ENCODE peak calls at places on chromosome 4, in seven cellular contexts. One of them, this sample, is unnamed.

GRCh38 chr4:77074961-77075855 is 581 bp downstream of the CCNI start:
- DNase-seq in astrocyte of the spinal cord: peak
- DNase-seq in choroid plexus epithelial cell: peak
- DNase-seq in right lobe of liver: peak
- DNase-seq in testis: peak
- DNase-seq in cardiac muscle cell: peak
- DNase-seq in heart right ventricle: peak
- DNase-seq in this sample: peak

GRCh38 chr4:142440093-142440492 is 406.0 kb downstream of the INPP4B start:
- DNase-seq in heart right ventricle: no peak
- DNase-seq in astrocyte of the spinal cord: no peak
- DNase-seq in right lobe of liver: no peak
- DNase-seq in testis: no peak
- DNase-seq in cardiac muscle cell: no peak
- DNase-seq in choroid plexus epithelial cell: peak
- DNase-seq in this sample: no peak

GRCh38 chr4:172654482-172654881 is 514.1 kb upstream of the GALNT7 start:
- DNase-seq in testis: no peak
- DNase-seq in cardiac muscle cell: no peak
- DNase-seq in right lobe of liver: no peak
- DNase-seq in astrocyte of the spinal cord: no peak
- DNase-seq in heart right ventricle: no peak
- DNase-seq in choroid plexus epithelial cell: no peak
- DNase-seq in this sample: no peak

GRCh38 chr4:116668190-116668589 is 417.2 kb downstream of the TRAM1L1 start:
- DNase-seq in testis: no peak
- DNase-seq in right lobe of liver: no peak
- DNase-seq in choroid plexus epithelial cell: no peak
- DNase-seq in heart right ventricle: no peak
- DNase-seq in cardiac muscle cell: no peak
- DNase-seq in astrocyte of the spinal cord: no peak
- DNase-seq in this sample: no peak

GRCh38 chr4:154205471-154205870 is 286.1 kb downstream of the DCHS2 start:
- DNase-seq in cardiac muscle cell: no peak
- DNase-seq in testis: no peak
- DNase-seq in heart right ventricle: no peak
- DNase-seq in right lobe of liver: no peak
- DNase-seq in astrocyte of the spinal cord: peak
- DNase-seq in choroid plexus epithelial cell: peak
- DNase-seq in this sample: peak

GRCh38 chr4:140049024-140049923 is 104.7 kb downstream of the MAML3 start:
- DNase-seq in astrocyte of the spinal cord: peak
- DNase-seq in heart right ventricle: peak
- DNase-seq in choroid plexus epithelial cell: peak
- DNase-seq in testis: peak
- DNase-seq in right lobe of liver: peak
- DNase-seq in cardiac muscle cell: peak
- DNase-seq in this sample: peak

GRCh38 chr4:65126200-65126599 is 544.1 kb downstream of the EPHA5 start:
- DNase-seq in testis: no peak
- DNase-seq in choroid plexus epithelial cell: no peak
- DNase-seq in heart right ventricle: no peak
- DNase-seq in cardiac muscle cell: no peak
- DNase-seq in right lobe of liver: no peak
- DNase-seq in astrocyte of the spinal cord: no peak
- DNase-seq in this sample: no peak

GRCh38 chr4:154041595-154042086 is 252.8 kb upstream of the SFRP2 start:
- DNase-seq in testis: no peak
- DNase-seq in choroid plexus epithelial cell: no peak
- DNase-seq in astrocyte of the spinal cord: no peak
- DNase-seq in cardiac muscle cell: no peak
- DNase-seq in heart right ventricle: no peak
- DNase-seq in right lobe of liver: no peak
- DNase-seq in this sample: no peak

GRCh38 chr4:66887061-66887460 is 658.2 kb downstream of the CENPC start:
- DNase-seq in right lobe of liver: no peak
- DNase-seq in astrocyte of the spinal cord: no peak
- DNase-seq in choroid plexus epithelial cell: no peak
- DNase-seq in heart right ventricle: no peak
- DNase-seq in testis: no peak
- DNase-seq in cardiac muscle cell: no peak
- DNase-seq in this sample: no peak

GRCh38 chr4:69054578-69055200 is 41.6 kb upstream of the UGT2B7 start:
- DNase-seq in cardiac muscle cell: no peak
- DNase-seq in astrocyte of the spinal cord: peak
- DNase-seq in choroid plexus epithelial cell: peak
- DNase-seq in heart right ventricle: no peak
- DNase-seq in testis: no peak
- DNase-seq in right lobe of liver: no peak
- DNase-seq in this sample: peak

GRCh38 chr4:120850048-120850599 is 72.4 kb downstream of the PRDM5 start:
- DNase-seq in cardiac muscle cell: no peak
- DNase-seq in heart right ventricle: no peak
- DNase-seq in testis: no peak
- DNase-seq in right lobe of liver: no peak
- DNase-seq in astrocyte of the spinal cord: peak
- DNase-seq in choroid plexus epithelial cell: peak
- DNase-seq in this sample: no peak

GRCh38 chr4:24160358-24160757 is 270.5 kb upstream of the PPARGC1A start:
- DNase-seq in astrocyte of the spinal cord: no peak
- DNase-seq in testis: no peak
- DNase-seq in heart right ventricle: no peak
- DNase-seq in cardiac muscle cell: peak
- DNase-seq in choroid plexus epithelial cell: no peak
- DNase-seq in right lobe of liver: no peak
- DNase-seq in this sample: peak

GRCh38 chr4:10623241-10623640 is 61.3 kb downstream of the CLNK start:
- DNase-seq in right lobe of liver: no peak
- DNase-seq in heart right ventricle: no peak
- DNase-seq in cardiac muscle cell: no peak
- DNase-seq in choroid plexus epithelial cell: peak
- DNase-seq in testis: no peak
- DNase-seq in astrocyte of the spinal cord: peak
- DNase-seq in this sample: peak

GRCh38 chr4:74330295-74330750 is 22.1 kb downstream of the EPGN start:
- DNase-seq in choroid plexus epithelial cell: peak
- DNase-seq in testis: no peak
- DNase-seq in heart right ventricle: no peak
- DNase-seq in astrocyte of the spinal cord: no peak
- DNase-seq in cardiac muscle cell: no peak
- DNase-seq in right lobe of liver: no peak
- DNase-seq in this sample: no peak

GRCh38 chr4:138297743-138298405 is 55.7 kb upstream of the SLC7A11 start:
- DNase-seq in astrocyte of the spinal cord: peak
- DNase-seq in right lobe of liver: no peak
- DNase-seq in choroid plexus epithelial cell: no peak
- DNase-seq in heart right ventricle: no peak
- DNase-seq in testis: no peak
- DNase-seq in cardiac muscle cell: no peak
- DNase-seq in this sample: no peak

GRCh38 chr4:141180991-141181760 is 39.5 kb upstream of the ZNF330 start:
- DNase-seq in astrocyte of the spinal cord: no peak
- DNase-seq in choroid plexus epithelial cell: no peak
- DNase-seq in testis: no peak
- DNase-seq in heart right ventricle: no peak
- DNase-seq in right lobe of liver: no peak
- DNase-seq in cardiac muscle cell: no peak
- DNase-seq in this sample: peak

GRCh38 chr4:71765837-71766236 is 18.0 kb downstream of the GC start:
- DNase-seq in right lobe of liver: no peak
- DNase-seq in cardiac muscle cell: no peak
- DNase-seq in testis: no peak
- DNase-seq in choroid plexus epithelial cell: no peak
- DNase-seq in astrocyte of the spinal cord: no peak
- DNase-seq in heart right ventricle: no peak
- DNase-seq in this sample: peak

GRCh38 chr4:55395529-55396304 is at the start of gene TMEM165:
- DNase-seq in cardiac muscle cell: peak
- DNase-seq in right lobe of liver: peak
- DNase-seq in choroid plexus epithelial cell: peak
- DNase-seq in astrocyte of the spinal cord: peak
- DNase-seq in testis: peak
- DNase-seq in heart right ventricle: peak
- DNase-seq in this sample: peak

GRCh38 chr4:40662962-40663604 is 33.4 kb upstream of the RBM47 start:
- DNase-seq in right lobe of liver: peak
- DNase-seq in cardiac muscle cell: no peak
- DNase-seq in testis: no peak
- DNase-seq in astrocyte of the spinal cord: peak
- DNase-seq in choroid plexus epithelial cell: peak
- DNase-seq in heart right ventricle: no peak
- DNase-seq in this sample: peak

GRCh38 chr4:8199594-8200301 is 658 bp downstream of the SH3TC1 start:
- DNase-seq in right lobe of liver: peak
- DNase-seq in heart right ventricle: no peak
- DNase-seq in cardiac muscle cell: no peak
- DNase-seq in choroid plexus epithelial cell: no peak
- DNase-seq in testis: no peak
- DNase-seq in astrocyte of the spinal cord: no peak
- DNase-seq in this sample: no peak
- H3K4me3 ChIP-seq in right lobe of liver: peak
- H3K4me3 ChIP-seq in heart right ventricle: peak
- H3K4me3 ChIP-seq in cardiac muscle cell: no peak
- H3K4me3 ChIP-seq in choroid plexus epithelial cell: peak
- H3K4me3 ChIP-seq in testis: peak
- H3K4me3 ChIP-seq in astrocyte of the spinal cord: no peak
- H3K4me3 ChIP-seq in this sample: peak

GRCh38 chr4:92198711-92199110 is 105.1 kb upstream of the GRID2 start:
- DNase-seq in heart right ventricle: no peak
- DNase-seq in cardiac muscle cell: no peak
- DNase-seq in astrocyte of the spinal cord: peak
- DNase-seq in testis: no peak
- DNase-seq in choroid plexus epithelial cell: peak
- DNase-seq in right lobe of liver: no peak
- DNase-seq in this sample: peak

DNA sequence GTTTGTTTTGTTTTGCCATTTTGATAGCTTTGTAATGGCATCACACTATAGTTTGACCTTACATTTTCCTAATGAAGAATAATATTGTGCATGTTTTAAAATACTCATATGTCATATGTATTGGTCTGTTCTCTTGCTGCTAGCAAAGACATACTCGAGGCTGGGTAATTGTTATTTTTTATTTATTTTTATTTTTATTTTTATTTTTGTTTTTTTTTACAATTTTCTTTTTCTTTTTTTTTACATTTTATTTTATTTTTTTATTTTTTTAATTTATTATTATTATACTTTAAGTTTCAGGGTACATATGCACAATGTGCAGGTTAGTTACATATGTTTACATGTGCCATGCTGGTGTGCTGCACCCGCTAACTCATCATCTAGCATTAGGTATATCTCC is 104.6 kb upstream of the GRID2 start:
- DNase-seq in cardiac muscle cell: no peak
- DNase-seq in testis: no peak
- DNase-seq in choroid plexus epithelial cell: no peak
- DNase-seq in heart right ventricle: no peak
- DNase-seq in astrocyte of the spinal cord: no peak
- DNase-seq in right lobe of liver: no peak
- DNase-seq in this sample: no peak
- H3K4me3 ChIP-seq in cardiac muscle cell: no peak
- H3K4me3 ChIP-seq in testis: no peak
- H3K4me3 ChIP-seq in choroid plexus epithelial cell: no peak
- H3K4me3 ChIP-seq in heart right ventricle: no peak
- H3K4me3 ChIP-seq in astrocyte of the spinal cord: no peak
- H3K4me3 ChIP-seq in right lobe of liver: no peak
- H3K4me3 ChIP-seq in this sample: no peak

GRCh38 chr4:17324431-17324830 is 187.5 kb downstream of the QDPR start:
- DNase-seq in right lobe of liver: no peak
- DNase-seq in choroid plexus epithelial cell: peak
- DNase-seq in heart right ventricle: no peak
- DNase-seq in astrocyte of the spinal cord: peak
- DNase-seq in cardiac muscle cell: peak
- DNase-seq in testis: peak
- DNase-seq in this sample: no peak
- H3K4me3 ChIP-seq in right lobe of liver: no peak
- H3K4me3 ChIP-seq in choroid plexus epithelial cell: no peak
- H3K4me3 ChIP-seq in heart right ventricle: no peak
- H3K4me3 ChIP-seq in astrocyte of the spinal cord: no peak
- H3K4me3 ChIP-seq in cardiac muscle cell: no peak
- H3K4me3 ChIP-seq in testis: no peak
- H3K4me3 ChIP-seq in this sample: no peak

GRCh38 chr4:1512738-1513660 is 106.8 kb upstream of the NKX1-1 start:
- DNase-seq in cardiac muscle cell: peak
- DNase-seq in astrocyte of the spinal cord: no peak
- DNase-seq in testis: peak
- DNase-seq in choroid plexus epithelial cell: peak
- DNase-seq in heart right ventricle: peak
- DNase-seq in right lobe of liver: peak
- DNase-seq in this sample: no peak

GRCh38 chr4:1511441-1512041 is 105.3 kb upstream of the NKX1-1 start:
- DNase-seq in right lobe of liver: peak
- DNase-seq in cardiac muscle cell: no peak
- DNase-seq in heart right ventricle: peak
- DNase-seq in choroid plexus epithelial cell: peak
- DNase-seq in astrocyte of the spinal cord: peak
- DNase-seq in testis: peak
- DNase-seq in this sample: peak

GRCh38 chr4:1510931-1511330 is 104.7 kb upstream of the NKX1-1 start:
- DNase-seq in testis: no peak
- DNase-seq in right lobe of liver: no peak
- DNase-seq in astrocyte of the spinal cord: no peak
- DNase-seq in heart right ventricle: no peak
- DNase-seq in choroid plexus epithelial cell: no peak
- DNase-seq in cardiac muscle cell: no peak
- DNase-seq in this sample: no peak

GRCh38 chr4:1513936-1514483 is 107.8 kb upstream of the NKX1-1 start:
- DNase-seq in cardiac muscle cell: no peak
- DNase-seq in testis: no peak
- DNase-seq in heart right ventricle: no peak
- DNase-seq in right lobe of liver: no peak
- DNase-seq in astrocyte of the spinal cord: no peak
- DNase-seq in choroid plexus epithelial cell: no peak
- DNase-seq in this sample: no peak

DNA sequence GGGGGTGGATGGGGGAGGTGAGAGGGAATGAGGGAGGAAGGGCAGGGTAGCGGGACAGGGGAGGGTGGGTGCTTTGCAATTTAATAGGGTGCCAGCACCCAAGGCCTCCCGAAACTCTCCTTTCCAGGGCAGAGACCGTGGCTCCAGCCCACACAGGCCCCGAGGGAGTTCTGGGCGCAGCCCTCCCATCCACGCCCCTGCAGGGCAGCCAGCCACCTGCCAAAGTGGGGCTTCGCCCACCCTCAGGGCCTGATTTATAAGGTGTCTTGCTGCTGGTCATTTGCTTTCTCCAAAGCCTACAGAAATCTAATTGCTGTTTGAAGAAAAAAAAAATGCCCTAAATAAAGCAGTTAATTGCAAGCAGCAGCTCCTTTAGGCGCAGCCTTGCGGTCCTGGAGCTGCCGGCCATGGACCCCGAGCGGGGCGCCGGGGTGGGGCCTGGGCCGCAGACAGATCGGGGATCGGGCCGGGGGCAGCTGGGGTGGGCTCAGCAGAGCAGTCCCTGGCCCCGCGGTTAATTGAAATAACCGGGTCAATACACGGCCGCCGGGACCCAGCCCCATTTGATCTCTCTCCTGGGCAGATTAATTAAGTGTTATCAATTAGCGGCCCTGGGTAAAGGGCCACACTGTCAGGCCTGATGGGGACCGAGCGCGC is 106.0 kb upstream of the NKX1-1 start:
- DNase-seq in choroid plexus epithelial cell: no peak
- DNase-seq in testis: no peak
- DNase-seq in cardiac muscle cell: no peak
- DNase-seq in right lobe of liver: peak
- DNase-seq in astrocyte of the spinal cord: no peak
- DNase-seq in heart right ventricle: peak
- DNase-seq in this sample: no peak
- H3K4me3 ChIP-seq in choroid plexus epithelial cell: peak
- H3K4me3 ChIP-seq in testis: peak
- H3K4me3 ChIP-seq in cardiac muscle cell: no peak
- H3K4me3 ChIP-seq in right lobe of liver: peak
- H3K4me3 ChIP-seq in astrocyte of the spinal cord: no peak
- H3K4me3 ChIP-seq in heart right ventricle: no peak
- H3K4me3 ChIP-seq in this sample: no peak